ENCODE peak calls at places on chromosome 3, in seven cellular contexts. W is activated CD4-positive, alpha-beta T cell treated with anti-CD3 and anti-CD28 coated beads, Interleukin-2, amount 50 U/mL, for 1 hour; Y is stimulated activated CD8-positive, alpha-beta memory T cell treated with anti-CD3 and anti-CD28 coated beads, Interleukin-2, amount 100 ng/mL, for 48 hours; C is psoas muscle; U is nephron progenitor cell; K is uterus; E is AG09309. T is an unnamed sample.

GRCh38 chr3:44048196-44048924 is 193.3 kb upstream of the TOPAZ1 start:
- DNase-seq in W (no peak), Y (no peak), C (no peak), U (no peak), K (no peak), E (no peak), T (no peak)

GRCh38 chr3:62502315-62503300 is 129.3 kb upstream of the FEZF2 start:
- DNase-seq in W (no peak), Y (no peak), C (no peak), U (no peak), K (no peak), E (no peak), T (no peak)

GRCh38 chr3:107264888-107265287 is 112.4 kb upstream of the CCDC54 start:
- DNase-seq in W (no peak), Y (no peak), C (no peak), U (no peak), K (no peak), E (no peak), T (no peak)

GRCh38 chr3:45381168-45381852 is 7.1 kb upstream of the LARS2 start:
- DNase-seq in W (no peak), Y (no peak), C (no peak), U (no peak), K (no peak), E (no peak), T (no peak)

GRCh38 chr3:42663581-42664442 is 10.3 kb downstream of the ZBTB47 start:
- DNase-seq in W (no peak), Y (no peak), C (no peak), U (no peak), K (no peak), E (no peak), T (no peak)

GRCh38 chr3:105997800-105998526 is 129.2 kb upstream of the CBLB start:
- DNase-seq in W (no peak), Y (no peak), C (peak; percentile 23), U (no peak), K (no peak), E (peak; percentile 86), T (peak; percentile 84)

GRCh38 chr3:169526246-169526645 is 137.3 kb downstream of the MECOM start:
- DNase-seq in W (no peak), Y (no peak), C (no peak), U (no peak), K (no peak), E (no peak), T (no peak)

GRCh38 chr3:189883113-189883753 is 237.5 kb downstream of the P3H2 start:
- DNase-seq in W (no peak), Y (no peak), C (no peak), U (no peak), K (no peak), E (no peak), T (no peak)

GRCh38 chr3:53161820-53162671 is 1.0 kb downstream of the PRKCD start:
- DNase-seq in W (peak; percentile 26), Y (peak; percentile 20), C (peak; percentile 37), U (peak; percentile 71), K (peak; percentile 21), E (no peak), T (peak; percentile 46)

GRCh38 chr3:172040976-172041963 is 1.9 kb downstream of the FNDC3B start:
- DNase-seq in W (no peak), Y (no peak), C (no peak), U (peak; percentile 21), K (peak; percentile 36), E (peak; percentile 38), T (no peak)

GRCh38 chr3:74067296-74067695 is 442.6 kb upstream of the PDZRN3 start:
- DNase-seq in W (no peak), Y (no peak), C (no peak), U (no peak), K (no peak), E (peak; percentile 7), T (no peak)